ENCODE peak calls at places on chromosome 3, in ten cellular contexts. One of them, this sample, is unnamed.

GRCh38 chr3:39960515-39961403 is 151.3 kb downstream of the MYRIP start:
- DNase-seq in GM12891: no peak
- DNase-seq in breast epithelium: no peak
- DNase-seq in transverse colon: no peak
- DNase-seq in GM12892: no peak
- DNase-seq in HCT116: no peak
- DNase-seq in suprapubic skin: no peak
- DNase-seq in prostate gland: no peak
- DNase-seq in HL-60: no peak
- DNase-seq in endothelial cell of umbilical vein: peak; percentile 99
- DNase-seq in this sample: no peak

GRCh38 chr3:136621628-136622027 is 130.6 kb downstream of the STAG1 start:
- DNase-seq in prostate gland: no peak
- DNase-seq in breast epithelium: no peak
- DNase-seq in HL-60: no peak
- DNase-seq in suprapubic skin: no peak
- DNase-seq in endothelial cell of umbilical vein: no peak
- DNase-seq in transverse colon: no peak
- DNase-seq in GM12892: no peak
- DNase-seq in GM12891: no peak
- DNase-seq in HCT116: no peak
- DNase-seq in this sample: no peak

GRCh38 chr3:149657796-149658443 is at the start of gene WWTR1:
- DNase-seq in HL-60: no peak
- DNase-seq in transverse colon: peak; percentile 84
- DNase-seq in GM12891: peak; percentile 55
- DNase-seq in endothelial cell of umbilical vein: peak; percentile 97
- DNase-seq in HCT116: peak; percentile 82
- DNase-seq in GM12892: peak; percentile 62
- DNase-seq in suprapubic skin: peak; percentile 98
- DNase-seq in breast epithelium: peak; percentile 95
- DNase-seq in prostate gland: peak; percentile 98
- DNase-seq in this sample: peak; percentile 97

GRCh38 chr3:127628426-127628787 is 578 bp upstream of the PODXL2 start:
- DNase-seq in suprapubic skin: no peak
- DNase-seq in transverse colon: no peak
- DNase-seq in GM12892: no peak
- DNase-seq in endothelial cell of umbilical vein: no peak
- DNase-seq in prostate gland: no peak
- DNase-seq in HCT116: no peak
- DNase-seq in HL-60: no peak
- DNase-seq in breast epithelium: no peak
- DNase-seq in GM12891: no peak
- DNase-seq in this sample: no peak

GRCh38 chr3:5448816-5449215 is 261.3 kb downstream of the EDEM1 start:
- DNase-seq in prostate gland: no peak
- DNase-seq in transverse colon: no peak
- DNase-seq in HCT116: no peak
- DNase-seq in suprapubic skin: no peak
- DNase-seq in GM12891: no peak
- DNase-seq in HL-60: no peak
- DNase-seq in breast epithelium: no peak
- DNase-seq in endothelial cell of umbilical vein: no peak
- DNase-seq in GM12892: no peak
- DNase-seq in this sample: no peak

GRCh38 chr3:66261318-66261717 is 40.5 kb downstream of the SLC25A26 start:
- DNase-seq in breast epithelium: no peak
- DNase-seq in HL-60: no peak
- DNase-seq in GM12892: no peak
- DNase-seq in suprapubic skin: no peak
- DNase-seq in endothelial cell of umbilical vein: no peak
- DNase-seq in transverse colon: no peak
- DNase-seq in GM12891: no peak
- DNase-seq in prostate gland: no peak
- DNase-seq in HCT116: no peak
- DNase-seq in this sample: no peak

GRCh38 chr3:153158961-153159735 is 2.9 kb upstream of the RAP2B start:
- DNase-seq in endothelial cell of umbilical vein: no peak
- DNase-seq in GM12891: no peak
- DNase-seq in prostate gland: no peak
- DNase-seq in GM12892: no peak
- DNase-seq in transverse colon: no peak
- DNase-seq in suprapubic skin: no peak
- DNase-seq in breast epithelium: no peak
- DNase-seq in HL-60: no peak
- DNase-seq in HCT116: no peak
- DNase-seq in this sample: no peak

GRCh38 chr3:33231755-33232465 is 13.3 kb upstream of the SUSD5 start:
- DNase-seq in breast epithelium: no peak
- DNase-seq in HL-60: no peak
- DNase-seq in transverse colon: no peak
- DNase-seq in prostate gland: no peak
- DNase-seq in suprapubic skin: no peak
- DNase-seq in HCT116: no peak
- DNase-seq in GM12892: no peak
- DNase-seq in GM12891: no peak
- DNase-seq in endothelial cell of umbilical vein: no peak
- DNase-seq in this sample: no peak

GRCh38 chr3:170397579-170398177 is 21.0 kb upstream of the CLDN11 start:
- DNase-seq in suprapubic skin: no peak
- DNase-seq in HL-60: no peak
- DNase-seq in prostate gland: no peak
- DNase-seq in GM12891: no peak
- DNase-seq in GM12892: no peak
- DNase-seq in endothelial cell of umbilical vein: no peak
- DNase-seq in transverse colon: no peak
- DNase-seq in HCT116: no peak
- DNase-seq in breast epithelium: no peak
- DNase-seq in this sample: no peak
- TF ChIP-seq POLR2AphosphoS5 in suprapubic skin: no peak
- TF ChIP-seq POLR2AphosphoS5 in HL-60: no peak
- TF ChIP-seq POLR2AphosphoS5 in prostate gland: no peak
- TF ChIP-seq POLR2AphosphoS5 in GM12891: no peak
- TF ChIP-seq POLR2AphosphoS5 in GM12892: no peak
- TF ChIP-seq POLR2AphosphoS5 in endothelial cell of umbilical vein: peak; percentile 21
- TF ChIP-seq POLR2AphosphoS5 in transverse colon: no peak
- TF ChIP-seq POLR2AphosphoS5 in HCT116: no peak
- TF ChIP-seq POLR2AphosphoS5 in breast epithelium: no peak
- TF ChIP-seq POLR2AphosphoS5 in this sample: no peak

DNA sequence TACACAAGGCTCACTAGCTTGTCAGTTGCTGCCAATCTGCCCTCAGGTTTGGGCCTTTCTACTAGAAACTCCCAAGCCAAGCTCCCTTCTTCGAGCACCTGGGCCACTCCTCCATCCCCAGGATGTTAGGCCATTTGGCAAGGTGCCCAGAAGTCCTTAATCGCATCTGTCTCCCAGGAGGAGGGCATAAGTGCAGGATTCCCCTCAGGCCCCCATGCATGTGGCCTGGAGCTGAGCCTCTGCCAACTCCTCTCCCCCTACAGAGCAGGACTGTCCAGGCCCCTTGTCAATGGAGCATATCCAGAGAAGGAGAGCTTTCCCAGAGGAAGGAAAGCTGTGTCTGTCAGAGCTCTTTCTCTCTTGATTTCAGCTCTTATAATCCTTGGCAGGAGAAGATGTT is 182.5 kb upstream of the ROPN1 start:
- DNase-seq in prostate gland: no peak
- DNase-seq in GM12891: no peak
- DNase-seq in GM12892: no peak
- DNase-seq in transverse colon: no peak
- DNase-seq in suprapubic skin: no peak
- DNase-seq in HL-60: no peak
- DNase-seq in breast epithelium: no peak
- DNase-seq in HCT116: no peak
- DNase-seq in endothelial cell of umbilical vein: no peak
- DNase-seq in this sample: no peak
- TF ChIP-seq POLR2AphosphoS5 in prostate gland: no peak
- TF ChIP-seq POLR2AphosphoS5 in GM12891: no peak
- TF ChIP-seq POLR2AphosphoS5 in GM12892: no peak
- TF ChIP-seq POLR2AphosphoS5 in transverse colon: no peak
- TF ChIP-seq POLR2AphosphoS5 in suprapubic skin: no peak
- TF ChIP-seq POLR2AphosphoS5 in HL-60: no peak
- TF ChIP-seq POLR2AphosphoS5 in breast epithelium: no peak
- TF ChIP-seq POLR2AphosphoS5 in HCT116: no peak
- TF ChIP-seq POLR2AphosphoS5 in endothelial cell of umbilical vein: no peak
- TF ChIP-seq POLR2AphosphoS5 in this sample: no peak

GRCh38 chr3:113658107-113658506 is 38.3 kb downstream of the USF3 start:
- DNase-seq in HL-60: no peak
- DNase-seq in transverse colon: no peak
- DNase-seq in HCT116: no peak
- DNase-seq in suprapubic skin: no peak
- DNase-seq in GM12891: no peak
- DNase-seq in prostate gland: no peak
- DNase-seq in endothelial cell of umbilical vein: no peak
- DNase-seq in breast epithelium: no peak
- DNase-seq in GM12892: no peak
- DNase-seq in this sample: no peak

GRCh38 chr3:113649169-113649833 is 47.1 kb downstream of the USF3 start:
- DNase-seq in GM12892: no peak
- DNase-seq in breast epithelium: no peak
- DNase-seq in HCT116: no peak
- DNase-seq in HL-60: no peak
- DNase-seq in transverse colon: no peak
- DNase-seq in prostate gland: no peak
- DNase-seq in suprapubic skin: no peak
- DNase-seq in GM12891: no peak
- DNase-seq in endothelial cell of umbilical vein: no peak
- DNase-seq in this sample: no peak

GRCh38 chr3:113654851-113655250 is 41.6 kb downstream of the USF3 start:
- DNase-seq in suprapubic skin: no peak
- DNase-seq in transverse colon: no peak
- DNase-seq in prostate gland: no peak
- DNase-seq in GM12891: no peak
- DNase-seq in HL-60: no peak
- DNase-seq in GM12892: no peak
- DNase-seq in endothelial cell of umbilical vein: no peak
- DNase-seq in breast epithelium: no peak
- DNase-seq in HCT116: no peak
- DNase-seq in this sample: no peak

GRCh38 chr3:113659121-113659531 is 37.3 kb downstream of the USF3 start:
- DNase-seq in GM12892: no peak
- DNase-seq in GM12891: no peak
- DNase-seq in HCT116: no peak
- DNase-seq in transverse colon: no peak
- DNase-seq in breast epithelium: no peak
- DNase-seq in prostate gland: no peak
- DNase-seq in endothelial cell of umbilical vein: no peak
- DNase-seq in suprapubic skin: no peak
- DNase-seq in HL-60: no peak
- DNase-seq in this sample: no peak

DNA sequence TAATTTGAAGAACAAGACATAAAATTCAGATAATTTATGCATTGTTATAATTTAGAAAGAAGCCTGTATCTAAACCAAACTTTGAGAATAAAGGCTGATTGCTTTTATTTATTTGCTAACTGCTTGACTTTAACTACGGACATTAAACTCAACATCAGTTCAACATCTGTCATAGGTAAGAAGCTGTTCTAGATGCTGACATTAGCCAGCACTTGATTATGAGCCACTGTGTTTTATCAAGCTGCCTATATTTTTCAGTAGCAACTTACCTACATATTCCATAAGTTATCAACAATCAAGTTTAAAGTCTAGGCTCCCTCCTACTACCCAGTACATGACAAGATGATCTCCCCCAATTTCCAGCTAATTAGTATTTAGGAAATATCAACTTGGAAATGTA is 42.1 kb downstream of the USF3 start:
- DNase-seq in prostate gland: no peak
- DNase-seq in breast epithelium: no peak
- DNase-seq in HCT116: no peak
- DNase-seq in GM12892: no peak
- DNase-seq in GM12891: no peak
- DNase-seq in suprapubic skin: no peak
- DNase-seq in endothelial cell of umbilical vein: no peak
- DNase-seq in transverse colon: no peak
- DNase-seq in HL-60: no peak
- DNase-seq in this sample: no peak
- TF ChIP-seq POLR2AphosphoS5 in prostate gland: no peak
- TF ChIP-seq POLR2AphosphoS5 in breast epithelium: no peak
- TF ChIP-seq POLR2AphosphoS5 in HCT116: no peak
- TF ChIP-seq POLR2AphosphoS5 in GM12892: no peak
- TF ChIP-seq POLR2AphosphoS5 in GM12891: no peak
- TF ChIP-seq POLR2AphosphoS5 in suprapubic skin: no peak
- TF ChIP-seq POLR2AphosphoS5 in endothelial cell of umbilical vein: no peak
- TF ChIP-seq POLR2AphosphoS5 in transverse colon: no peak
- TF ChIP-seq POLR2AphosphoS5 in HL-60: no peak
- TF ChIP-seq POLR2AphosphoS5 in this sample: no peak

GRCh38 chr3:42982645-42983412 is 3.7 kb downstream of the GASK1A start:
- DNase-seq in GM12892: no peak
- DNase-seq in suprapubic skin: no peak
- DNase-seq in breast epithelium: no peak
- DNase-seq in transverse colon: no peak
- DNase-seq in prostate gland: no peak
- DNase-seq in HCT116: no peak
- DNase-seq in HL-60: no peak
- DNase-seq in endothelial cell of umbilical vein: no peak
- DNase-seq in GM12891: no peak
- DNase-seq in this sample: no peak

GRCh38 chr3:42975955-42976354 is 3.2 kb upstream of the GASK1A start:
- DNase-seq in HCT116: no peak
- DNase-seq in breast epithelium: no peak
- DNase-seq in GM12891: no peak
- DNase-seq in prostate gland: no peak
- DNase-seq in GM12892: no peak
- DNase-seq in endothelial cell of umbilical vein: no peak
- DNase-seq in transverse colon: no peak
- DNase-seq in HL-60: no peak
- DNase-seq in suprapubic skin: no peak
- DNase-seq in this sample: no peak

GRCh38 chr3:42980209-42980608 is 1.1 kb downstream of the GASK1A start:
- DNase-seq in HL-60: no peak
- DNase-seq in transverse colon: no peak
- DNase-seq in HCT116: no peak
- DNase-seq in breast epithelium: no peak
- DNase-seq in GM12892: no peak
- DNase-seq in prostate gland: no peak
- DNase-seq in endothelial cell of umbilical vein: no peak
- DNase-seq in GM12891: no peak
- DNase-seq in suprapubic skin: no peak
- DNase-seq in this sample: no peak

GRCh38 chr3:42980909-42981308 is 1.8 kb downstream of the GASK1A start:
- DNase-seq in HCT116: no peak
- DNase-seq in transverse colon: no peak
- DNase-seq in breast epithelium: peak; percentile 58
- DNase-seq in suprapubic skin: no peak
- DNase-seq in HL-60: no peak
- DNase-seq in GM12892: no peak
- DNase-seq in prostate gland: no peak
- DNase-seq in GM12891: no peak
- DNase-seq in endothelial cell of umbilical vein: no peak
- DNase-seq in this sample: no peak

DNA sequence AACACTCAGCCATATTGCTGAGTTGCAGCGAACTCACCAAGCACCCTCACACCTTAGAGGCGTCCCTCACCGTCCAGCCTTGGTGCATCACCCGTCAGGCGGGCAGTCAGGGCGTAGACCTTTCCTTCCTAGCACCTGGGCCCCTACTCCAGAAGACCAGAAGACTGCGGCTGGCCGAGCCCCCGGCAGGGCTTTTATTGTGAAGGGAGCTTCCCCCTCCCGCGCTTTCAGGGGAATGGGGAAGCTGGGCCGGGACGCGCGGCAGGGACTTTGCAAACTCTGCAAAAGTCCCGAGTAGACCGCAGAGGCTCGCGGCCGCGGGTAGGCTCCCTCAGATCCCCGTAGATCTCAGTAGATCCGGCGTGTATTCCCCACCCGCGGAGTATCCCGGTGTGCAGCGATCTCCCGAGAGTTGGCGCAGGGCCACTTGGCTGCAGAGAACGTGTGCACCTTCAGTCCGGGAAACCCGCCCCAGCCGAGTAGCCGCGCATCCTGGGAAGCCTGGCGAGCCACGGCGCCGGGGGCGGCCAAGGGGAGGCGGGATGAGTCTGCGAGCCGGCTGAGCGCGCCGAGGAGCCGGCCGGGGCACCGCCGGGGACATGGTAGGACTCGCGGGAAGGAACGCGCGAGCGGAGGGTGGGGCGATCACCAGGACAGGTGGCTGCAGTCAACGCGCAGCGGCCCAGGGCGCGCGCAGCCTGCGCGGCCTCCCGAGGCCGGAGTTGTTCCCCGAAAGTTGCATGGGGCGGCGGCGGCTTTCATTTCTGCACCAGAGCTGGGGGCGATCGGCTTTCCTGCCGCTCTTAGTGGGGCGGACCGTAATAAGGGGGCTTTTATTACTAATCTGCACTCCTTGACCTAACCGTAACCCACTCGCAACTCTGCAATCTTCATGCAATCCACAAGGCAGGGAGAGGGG is at the start of gene GASK1A:
- DNase-seq in breast epithelium: peak; percentile 62
- DNase-seq in endothelial cell of umbilical vein: no peak
- DNase-seq in GM12891: no peak
- DNase-seq in GM12892: no peak
- DNase-seq in prostate gland: peak; percentile 20
- DNase-seq in HL-60: peak; percentile 74
- DNase-seq in suprapubic skin: peak; percentile 87
- DNase-seq in HCT116: no peak
- DNase-seq in transverse colon: peak; percentile 37
- DNase-seq in this sample: no peak
- TF ChIP-seq POLR2AphosphoS5 in breast epithelium: peak; percentile 14
- TF ChIP-seq POLR2AphosphoS5 in endothelial cell of umbilical vein: no peak
- TF ChIP-seq POLR2AphosphoS5 in GM12891: no peak
- TF ChIP-seq POLR2AphosphoS5 in GM12892: no peak
- TF ChIP-seq POLR2AphosphoS5 in prostate gland: no peak
- TF ChIP-seq POLR2AphosphoS5 in HL-60: peak; percentile 41
- TF ChIP-seq POLR2AphosphoS5 in suprapubic skin: peak; percentile 24
- TF ChIP-seq POLR2AphosphoS5 in HCT116: no peak
- TF ChIP-seq POLR2AphosphoS5 in transverse colon: no peak
- TF ChIP-seq POLR2AphosphoS5 in this sample: no peak